ENCODE peak calls at places on chromosomes 1 and 21, in eight cellular contexts. One of them, this sample, is unnamed.

GRCh38 chr1:144101397-144102050 is 129.7 kb upstream of the FAM72C start:
- DNase-seq in activated naive CD8-positive, alpha-beta T cell treated with anti-CD3 and anti-CD28 coated beads, Interleukin-2, amount 10 ng/mL, durations not matched to agents 7 days and 5 days: peak
- DNase-seq in NCI-H524 treated with DMSO at 0.1 percent for 48 hours: no peak
- DNase-seq in GM10248: no peak
- DNase-seq in AG08396: no peak
- DNase-seq in HEK293T: no peak
- DNase-seq in stomach: peak
- DNase-seq in ACHN: no peak
- DNase-seq in this sample: no peak

GRCh38 chr1:151399890-151400235 is 490 bp downstream of the PSMB4 start:
- DNase-seq in NCI-H524 treated with DMSO at 0.1 percent for 48 hours: no peak
- DNase-seq in ACHN: peak
- DNase-seq in stomach: no peak
- DNase-seq in HEK293T: peak
- DNase-seq in activated naive CD8-positive, alpha-beta T cell treated with anti-CD3 and anti-CD28 coated beads, Interleukin-2, amount 10 ng/mL, durations not matched to agents 7 days and 5 days: no peak
- DNase-seq in GM10248: no peak
- DNase-seq in AG08396: peak
- DNase-seq in this sample: peak

GRCh38 chr1:180117764-180118116 is 36.9 kb upstream of the QSOX1 start:
- DNase-seq in NCI-H524 treated with DMSO at 0.1 percent for 48 hours: no peak
- DNase-seq in ACHN: peak
- DNase-seq in stomach: no peak
- DNase-seq in GM10248: no peak
- DNase-seq in activated naive CD8-positive, alpha-beta T cell treated with anti-CD3 and anti-CD28 coated beads, Interleukin-2, amount 10 ng/mL, durations not matched to agents 7 days and 5 days: no peak
- DNase-seq in AG08396: peak
- DNase-seq in HEK293T: no peak
- DNase-seq in this sample: no peak

GRCh38 chr1:43368646-43369020 is 822 bp upstream of the ELOVL1 start:
- DNase-seq in stomach: no peak
- DNase-seq in GM10248: no peak
- DNase-seq in NCI-H524 treated with DMSO at 0.1 percent for 48 hours: no peak
- DNase-seq in AG08396: no peak
- DNase-seq in activated naive CD8-positive, alpha-beta T cell treated with anti-CD3 and anti-CD28 coated beads, Interleukin-2, amount 10 ng/mL, durations not matched to agents 7 days and 5 days: no peak
- DNase-seq in HEK293T: no peak
- DNase-seq in ACHN: no peak
- DNase-seq in this sample: no peak

GRCh38 chr1:53334781-53335180 is 6.9 kb upstream of the LRP8 start:
- DNase-seq in NCI-H524 treated with DMSO at 0.1 percent for 48 hours: no peak
- DNase-seq in GM10248: peak
- DNase-seq in AG08396: no peak
- DNase-seq in ACHN: no peak
- DNase-seq in stomach: peak
- DNase-seq in activated naive CD8-positive, alpha-beta T cell treated with anti-CD3 and anti-CD28 coated beads, Interleukin-2, amount 10 ng/mL, durations not matched to agents 7 days and 5 days: no peak
- DNase-seq in HEK293T: no peak
- DNase-seq in this sample: no peak

GRCh38 chr1:71964188-71964587 is 318.2 kb downstream of the NEGR1 start:
- DNase-seq in AG08396: no peak
- DNase-seq in HEK293T: no peak
- DNase-seq in activated naive CD8-positive, alpha-beta T cell treated with anti-CD3 and anti-CD28 coated beads, Interleukin-2, amount 10 ng/mL, durations not matched to agents 7 days and 5 days: no peak
- DNase-seq in GM10248: no peak
- DNase-seq in ACHN: no peak
- DNase-seq in NCI-H524 treated with DMSO at 0.1 percent for 48 hours: no peak
- DNase-seq in stomach: no peak
- DNase-seq in this sample: no peak

GRCh38 chr1:1287288-1288110 is 7.3 kb downstream of the SCNN1D start:
- DNase-seq in AG08396: no peak
- DNase-seq in activated naive CD8-positive, alpha-beta T cell treated with anti-CD3 and anti-CD28 coated beads, Interleukin-2, amount 10 ng/mL, durations not matched to agents 7 days and 5 days: peak
- DNase-seq in HEK293T: no peak
- DNase-seq in ACHN: no peak
- DNase-seq in GM10248: no peak
- DNase-seq in stomach: no peak
- DNase-seq in NCI-H524 treated with DMSO at 0.1 percent for 48 hours: no peak
- DNase-seq in this sample: no peak

GRCh38 chr21:45570826-45571601 is 28.8 kb upstream of the SLC19A1 start:
- DNase-seq in NCI-H524 treated with DMSO at 0.1 percent for 48 hours: no peak
- DNase-seq in stomach: peak
- DNase-seq in AG08396: peak
- DNase-seq in activated naive CD8-positive, alpha-beta T cell treated with anti-CD3 and anti-CD28 coated beads, Interleukin-2, amount 10 ng/mL, durations not matched to agents 7 days and 5 days: no peak
- DNase-seq in ACHN: no peak
- DNase-seq in HEK293T: no peak
- DNase-seq in GM10248: no peak
- DNase-seq in this sample: no peak

GRCh38 chr1:84689514-84690396 is 506 bp downstream of the SSX2IP start:
- DNase-seq in ACHN: peak
- DNase-seq in stomach: peak
- DNase-seq in NCI-H524 treated with DMSO at 0.1 percent for 48 hours: no peak
- DNase-seq in AG08396: peak
- DNase-seq in GM10248: no peak
- DNase-seq in activated naive CD8-positive, alpha-beta T cell treated with anti-CD3 and anti-CD28 coated beads, Interleukin-2, amount 10 ng/mL, durations not matched to agents 7 days and 5 days: no peak
- DNase-seq in HEK293T: no peak
- DNase-seq in this sample: peak

GRCh38 chr1:94974824-94975223 is 47.9 kb upstream of the CNN3 start:
- DNase-seq in stomach: no peak
- DNase-seq in HEK293T: no peak
- DNase-seq in activated naive CD8-positive, alpha-beta T cell treated with anti-CD3 and anti-CD28 coated beads, Interleukin-2, amount 10 ng/mL, durations not matched to agents 7 days and 5 days: no peak
- DNase-seq in ACHN: peak
- DNase-seq in NCI-H524 treated with DMSO at 0.1 percent for 48 hours: no peak
- DNase-seq in AG08396: peak
- DNase-seq in GM10248: no peak
- DNase-seq in this sample: no peak